ENCODE peak calls at places on chromosomes 5 and 9, in four cellular contexts. N, U, Q and F are unnamed samples.

GRCh38 chr5:98458004-98458403 is 315.5 kb upstream of the RGMB start:
- DNase-seq in U (no peak), Q (no peak), N (no peak), F (no peak)

GRCh38 chr5:138905541-138905940 is 30.4 kb upstream of the LRRTM2 start:
- DNase-seq in U (no peak), N (no peak), Q (no peak), F (no peak)

GRCh38 chr5:181052526-181052927 is 12.5 kb downstream of the BTNL9 start:
- DNase-seq in U (no peak), Q (no peak), N (no peak), F (no peak)

GRCh38 chr5:107668933-107669542 is 1.7 kb downstream of the EFNA5 start:
- DNase-seq in Q (no peak), N (no peak), U (peak; percentile 24), F (no peak)

GRCh38 chr5:71658916-71659661 is 60.0 kb upstream of the CARTPT start:
- DNase-seq in N (peak; percentile 31), U (no peak), Q (peak; percentile 12), F (no peak)

GRCh38 chr5:29229461-29229860 is 1964.0 kb upstream of the CDH6 start:
- DNase-seq in Q (no peak), N (no peak), U (no peak), F (no peak)

GRCh38 chr9:111985315-111985714 is 88.7 kb downstream of the UGCG start:
- DNase-seq in U (no peak), N (no peak), Q (no peak), F (no peak)

GRCh38 chr9:108549184-108549583 is 306.6 kb downstream of the ACTL7B start:
- DNase-seq in Q (no peak), N (no peak), U (no peak), F (no peak)

GRCh38 chr9:89482950-89483349 is 15.0 kb downstream of the SEMA4D start:
- DNase-seq in N (no peak), Q (no peak), U (no peak), F (no peak)

GRCh38 chr5:147534172-147534951 is 24.5 kb upstream of the DPYSL3 start:
- DNase-seq in N (no peak), U (no peak), Q (no peak), F (no peak)

GRCh38 chr9:124671861-124672260 is 99.2 kb downstream of the NR6A1 start:
- DNase-seq in U (no peak), N (no peak), Q (no peak), F (no peak)

GRCh38 chr9:2469681-2470141 is 151.9 kb upstream of the VLDLR start:
- DNase-seq in U (peak; percentile 12), Q (no peak), N (no peak), F (no peak)

GRCh38 chr9:109775516-109775915 is 4.5 kb upstream of the PALM2AKAP2 start:
- DNase-seq in Q (no peak), N (no peak), U (no peak), F (no peak)

GRCh38 chr9:99259231-99259918 is 37.3 kb downstream of the SEC61B start:
- DNase-seq in Q (peak; percentile 20), N (no peak), U (no peak), F (no peak)

GRCh38 chr9:35728041-35728971 is 3.7 kb downstream of the TLN1 start:
- DNase-seq in Q (peak; percentile 62), U (no peak), N (peak; percentile 91), F (no peak)

GRCh38 chr9:94212091-94212490 is 47.0 kb upstream of the ZNF169 start:
- DNase-seq in Q (peak; percentile 23), N (no peak), U (no peak), F (no peak)

GRCh38 chr5:115735108-115735998 is 81.1 kb downstream of the CDO1 start:
- DNase-seq in U (no peak), Q (no peak), N (no peak), F (no peak)

GRCh38 chr5:68362331-68362730 is 146.8 kb downstream of the PIK3R1 start:
- DNase-seq in U (no peak), Q (no peak), N (no peak), F (no peak)

DNA sequence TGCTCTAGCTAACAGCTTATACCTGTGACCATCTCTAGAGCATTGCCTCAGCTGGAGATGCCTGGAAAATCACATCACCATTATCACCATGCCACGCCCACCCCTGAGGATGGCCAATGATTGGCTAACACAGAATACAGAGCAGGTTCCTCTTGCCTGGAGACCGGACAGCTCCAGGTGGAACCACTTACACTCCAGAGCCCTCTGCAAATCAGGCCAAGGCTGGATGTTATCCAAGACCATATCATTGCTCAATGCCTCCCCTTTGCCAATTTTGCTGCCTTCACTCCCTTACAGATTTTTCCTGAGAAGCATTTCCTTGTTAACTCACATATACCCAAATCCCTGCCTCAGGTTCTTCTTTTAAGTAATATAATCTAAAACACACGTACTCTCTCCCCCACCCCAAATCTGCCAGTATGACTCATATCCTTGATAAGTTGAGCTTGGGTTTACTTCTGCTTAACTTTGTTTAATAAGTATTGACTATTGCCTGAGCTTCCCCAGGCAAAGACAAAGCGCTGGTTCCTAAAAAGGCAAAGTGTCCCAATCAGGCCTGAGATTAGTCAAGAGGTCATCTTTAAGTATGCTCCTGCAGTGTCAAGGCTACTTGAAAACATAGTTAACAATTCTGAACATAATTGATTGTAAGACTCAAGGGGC is 309.6 kb downstream of the EPB41L4A start:
- DNase-seq in Q (no peak), N (no peak), U (peak; percentile 4), F (peak; percentile 12)
- TF ChIP-seq REST in Q (no peak), N (no peak), U (peak; percentile 30), F (no peak)

GRCh38 chr5:143488372-143488771 is 84.9 kb upstream of the NR3C1 start:
- DNase-seq in U (no peak), N (no peak), Q (no peak), F (no peak)

GRCh38 chr5:143494595-143494994 is 91.1 kb upstream of the NR3C1 start:
- DNase-seq in N (no peak), U (no peak), Q (no peak), F (no peak)

GRCh38 chr5:143494162-143494561 is 90.7 kb upstream of the NR3C1 start:
- DNase-seq in N (no peak), Q (no peak), U (no peak), F (no peak)

GRCh38 chr5:143492783-143493182 is 89.3 kb upstream of the NR3C1 start:
- DNase-seq in U (no peak), N (no peak), Q (no peak), F (no peak)

DNA sequence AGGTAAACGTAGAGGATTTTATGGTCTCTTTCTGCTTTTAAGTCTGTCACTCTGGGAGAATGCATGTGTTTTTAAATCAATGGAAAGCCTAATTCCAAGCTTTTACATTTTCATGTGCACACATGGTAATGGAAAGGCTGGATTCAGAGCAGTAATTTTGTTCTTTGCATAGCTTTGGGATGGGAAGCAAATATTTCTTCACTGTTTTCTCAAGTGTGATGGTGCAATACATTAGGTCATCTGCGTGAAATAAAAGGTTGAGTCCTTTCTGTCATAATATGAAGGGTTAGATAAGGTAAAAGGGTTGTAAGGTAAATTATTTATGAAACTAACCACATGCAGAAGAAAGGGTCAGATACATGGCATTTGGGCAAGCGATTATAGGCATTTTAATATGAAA is 88.2 kb upstream of the NR3C1 start:
- DNase-seq in Q (no peak), N (peak; percentile 85), U (no peak), F (no peak)
- TF ChIP-seq ELF1 in Q (no peak), N (no peak), U (no peak), F (no peak)

GRCh38 chr5:55624841-55625602 is 87.1 kb downstream of the SLC38A9 start:
- DNase-seq in U (no peak), Q (no peak), N (no peak), F (no peak)
- TF ChIP-seq REST in U (no peak), Q (no peak), N (no peak), F (no peak)

GRCh38 chr9:71791875-71792274 is 23.6 kb upstream of the CEMIP2 start:
- DNase-seq in N (no peak), U (no peak), Q (no peak), F (no peak)
- TF ChIP-seq ELF1 in N (no peak), U (no peak), Q (no peak), F (no peak)